ENCODE peak calls at places on chromosomes 3 and 15, in six cellular contexts. R is endothelial cell, G is MCF 10A, H is gastrocnemius medialis, M is IMR-90, J is colonic mucosa. V is an unnamed sample.

GRCh38 chr3:173911446-173911845 is 513.9 kb downstream of the NLGN1 start:
- DNase-seq in R (no peak), G (no peak), H (no peak), M (no peak), J (no peak), V (no peak)

GRCh38 chr15:58491499-58492202 is 59.9 kb downstream of the LIPC start:
- DNase-seq in R (no peak), G (no peak), H (no peak), M (no peak), J (no peak), V (no peak)

GRCh38 chr3:50256978-50257890 is 11.7 kb upstream of the SEMA3B start:
- DNase-seq in R (peak; percentile 70), G (peak; percentile 67), H (no peak), M (no peak), J (peak; percentile 71), V (no peak)

GRCh38 chr15:81182746-81183402 is 13.8 kb upstream of the IL16 start:
- DNase-seq in R (no peak), G (no peak), H (no peak), M (no peak), J (no peak), V (no peak)

GRCh38 chr3:126373682-126374601 is 16.7 kb upstream of the KLF15 start:
- DNase-seq in R (no peak), G (no peak), H (peak; percentile 66), M (peak; percentile 43), J (no peak), V (no peak)

GRCh38 chr3:170809975-170810357 is 60.0 kb downstream of the RPL22L1 start:
- DNase-seq in R (no peak), G (peak; percentile 66), H (no peak), M (peak; percentile 64), J (no peak), V (no peak)

GRCh38 chr15:101427606-101428487 is 61.7 kb downstream of the PCSK6 start:
- DNase-seq in R (no peak), G (no peak), H (no peak), M (no peak), J (no peak), V (no peak)

GRCh38 chr3:71564361-71564760 is 19.2 kb downstream of the FOXP1 start:
- DNase-seq in R (no peak), G (peak; percentile 8), H (peak; percentile 46), M (no peak), J (no peak), V (no peak)

GRCh38 chr3:132788299-132788698 is 66.1 kb upstream of the NPHP3 start:
- DNase-seq in R (no peak), G (peak; percentile 75), H (peak; percentile 26), M (peak; percentile 72), J (no peak), V (no peak)

GRCh38 chr3:10783360-10784346 is 32.4 kb upstream of the SLC6A11 start:
- DNase-seq in R (peak; percentile 57), G (peak; percentile 51), H (no peak), M (peak; percentile 22), J (peak; percentile 30), V (peak; percentile 34)

GRCh38 chr3:126119008-126119675 is 35.2 kb upstream of the SLC41A3 start:
- DNase-seq in R (no peak), G (no peak), H (peak; percentile 48), M (no peak), J (peak; percentile 29), V (peak; percentile 31)

GRCh38 chr3:101878589-101878988 is 29.3 kb downstream of the NFKBIZ start:
- DNase-seq in R (no peak), G (no peak), H (no peak), M (no peak), J (no peak), V (no peak)

GRCh38 chr3:172189213-172189612 is 149.8 kb downstream of the FNDC3B start:
- DNase-seq in R (no peak), G (no peak), H (no peak), M (no peak), J (no peak), V (no peak)

GRCh38 chr3:125382323-125382722 is 7.2 kb upstream of the ZNF148 start:
- DNase-seq in R (no peak), G (no peak), H (no peak), M (no peak), J (no peak), V (no peak)

GRCh38 chr15:93414576-93415231 is 325.7 kb upstream of the RGMA start:
- DNase-seq in R (no peak), G (no peak), H (no peak), M (no peak), J (no peak), V (no peak)

GRCh38 chr3:120274739-120275167 is 10.3 kb downstream of the GPR156 start:
- DNase-seq in R (no peak), G (no peak), H (peak; percentile 13), M (peak; percentile 25), J (no peak), V (no peak)

GRCh38 chr3:153290278-153291015 is 128.4 kb downstream of the RAP2B start:
- DNase-seq in R (no peak), G (peak; percentile 43), H (no peak), M (no peak), J (no peak), V (no peak)

GRCh38 chr15:28021281-28022039 is 77.7 kb downstream of the OCA2 start:
- DNase-seq in R (peak; percentile 55), G (no peak), H (no peak), M (peak; percentile 48), J (peak; percentile 55), V (no peak)

GRCh38 chr3:46609944-46610722 is 2.2 kb upstream of the FAM240A start:
- DNase-seq in R (no peak), G (no peak), H (no peak), M (no peak), J (no peak), V (no peak)

GRCh38 chr15:69979269-69979668 is 118.4 kb downstream of the TLE3 start:
- DNase-seq in R (no peak), G (peak; percentile 45), H (no peak), M (peak; percentile 18), J (no peak), V (no peak)

GRCh38 chr15:65919353-65919752 is 50.1 kb downstream of the RAB11A start:
- DNase-seq in R (no peak), G (no peak), H (no peak), M (no peak), J (no peak), V (no peak)

GRCh38 chr3:20023663-20024417 is 11.8 kb upstream of the PP2D1 start:
- DNase-seq in R (peak; percentile 11), G (no peak), H (peak; percentile 11), M (no peak), J (peak; percentile 45), V (no peak)

GRCh38 chr15:57599299-57599810 is 7.7 kb downstream of the MYZAP start:
- DNase-seq in R (no peak), G (no peak), H (no peak), M (no peak), J (no peak), V (no peak)

GRCh38 chr3:139121513-139122220 is 77.0 kb upstream of the PRR23C start:
- DNase-seq in R (no peak), G (no peak), H (no peak), M (peak; percentile 73), J (peak; percentile 85), V (no peak)

GRCh38 chr3:14319654-14320182 is 82.7 kb upstream of the SLC6A6 start:
- DNase-seq in R (peak; percentile 73), G (peak; percentile 74), H (no peak), M (peak; percentile 77), J (peak; percentile 78), V (no peak)

GRCh38 chr3:64488938-64489337 is 198.9 kb downstream of the ADAMTS9 start:
- DNase-seq in R (no peak), G (no peak), H (no peak), M (no peak), J (no peak), V (no peak)

GRCh38 chr3:85800676-85801075 is 841.9 kb downstream of the CADM2 start:
- DNase-seq in R (no peak), G (no peak), H (no peak), M (no peak), J (no peak), V (no peak)

GRCh38 chr3:85796140-85796539 is 837.4 kb downstream of the CADM2 start:
- DNase-seq in R (no peak), G (no peak), H (no peak), M (no peak), J (no peak), V (no peak)

GRCh38 chr3:85801955-85802354 is 843.2 kb downstream of the CADM2 start:
- DNase-seq in R (peak; percentile 30), G (peak; percentile 17), H (no peak), M (no peak), J (no peak), V (no peak)
- TF ChIP-seq CTCF in R (peak; percentile 56), G (peak; percentile 13), H (no peak), M (no peak), J (no peak), V (peak; percentile 74)

GRCh38 chr3:4426782-4427344 is 40.2 kb downstream of the SUMF1 start:
- DNase-seq in R (no peak), G (peak; percentile 82), H (no peak), M (peak; percentile 91), J (no peak), V (no peak)

GRCh38 chr3:4425707-4426106 is 41.4 kb downstream of the SUMF1 start:
- DNase-seq in R (no peak), G (no peak), H (no peak), M (peak; percentile 22), J (no peak), V (no peak)

GRCh38 chr3:4426261-4426781 is 40.7 kb downstream of the SUMF1 start:
- DNase-seq in R (no peak), G (no peak), H (no peak), M (peak; percentile 38), J (no peak), V (no peak)

GRCh38 chr3:4432233-4432632 is 34.8 kb downstream of the SUMF1 start:
- DNase-seq in R (no peak), G (no peak), H (no peak), M (no peak), J (no peak), V (no peak)

DNA sequence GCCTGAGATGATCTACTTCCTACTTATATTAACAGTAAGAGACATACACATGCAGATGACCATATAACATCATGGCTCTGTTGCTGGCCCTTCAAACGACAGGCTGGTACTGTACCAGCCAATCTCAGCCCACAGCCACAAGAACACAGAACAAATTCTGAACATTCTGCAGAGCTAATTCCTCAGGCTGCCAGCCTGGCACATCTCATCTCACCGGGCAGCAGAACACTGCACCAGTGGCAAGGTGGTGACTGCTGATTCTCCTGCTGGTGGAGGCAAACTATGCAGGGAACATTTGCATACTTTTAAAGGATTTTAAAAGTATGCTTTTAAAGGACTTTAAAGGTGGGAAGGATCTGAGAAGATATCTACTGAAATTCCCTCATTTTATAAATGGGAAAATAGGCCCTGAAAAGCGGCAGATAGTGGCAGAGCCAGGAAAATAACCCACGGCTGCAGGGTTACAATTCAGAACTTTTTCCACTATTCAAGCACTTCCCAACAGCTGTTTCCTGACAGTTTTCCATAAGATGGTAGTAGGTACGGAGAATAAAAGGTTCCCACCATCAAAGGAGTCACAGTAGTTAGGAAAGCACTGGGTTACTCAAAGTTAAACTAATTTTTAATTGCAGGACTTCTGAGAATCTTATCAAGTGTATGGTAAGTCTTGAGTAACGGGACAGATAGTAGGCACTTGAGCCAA is 37.3 kb downstream of the SUMF1 start:
- DNase-seq in R (no peak), G (no peak), H (no peak), M (no peak), J (no peak), V (no peak)
- TF ChIP-seq CTCF in R (no peak), G (no peak), H (no peak), M (no peak), J (no peak), V (no peak)

GRCh38 chr3:186789554-186790260 is 6.3 kb downstream of the EIF4A2 start:
- DNase-seq in R (no peak), G (no peak), H (no peak), M (peak; percentile 22), J (no peak), V (no peak)
- TF ChIP-seq CTCF in R (no peak), G (no peak), H (no peak), M (no peak), J (no peak), V (no peak)

GRCh38 chr15:74837482-74837881 is 5.5 kb downstream of the ULK3 start:
- DNase-seq in R (no peak), G (no peak), H (no peak), M (no peak), J (no peak), V (no peak)
- TF ChIP-seq CTCF in R (no peak), G (no peak), H (no peak), M (no peak), J (no peak), V (peak; percentile 28)